ENCODE peak calls at places on chromosomes 5 and 9, in nine cellular contexts. O, P, C, L, W, F, A, V and K are unnamed samples.

GRCh38 chr5:134833340-134834032 is 12.3 kb upstream of the C5orf24 start:
- DNase-seq in L (no peak), C (no peak), F (no peak), A (no peak), W (no peak), P (no peak), O (no peak), V (no peak), K (no peak)

GRCh38 chr5:143241892-143242291 is 161.6 kb downstream of the NR3C1 start:
- DNase-seq in P (no peak), C (no peak), A (no peak), W (no peak), L (no peak), O (no peak), F (no peak), V (no peak), K (no peak)

GRCh38 chr9:36210722-36211121 is 20.0 kb downstream of the CLTA start:
- DNase-seq in C (no peak), P (no peak), W (no peak), V (no peak), F (no peak), A (no peak), L (no peak), O (no peak), K (no peak)

GRCh38 chr9:125989090-125989501 is 241.9 kb downstream of the PBX3 start:
- DNase-seq in C (no peak), V (no peak), F (no peak), A (peak; percentile 38), P (no peak), O (no peak), L (peak; percentile 37), W (no peak), K (no peak)

GRCh38 chr5:10684303-10685086 is 76.5 kb downstream of the DAP start:
- DNase-seq in L (no peak), O (no peak), C (no peak), F (no peak), P (no peak), W (no peak), V (no peak), A (no peak), K (no peak)

GRCh38 chr9:96218821-96219614 is 83.0 kb downstream of the HSD17B3 start:
- DNase-seq in V (no peak), P (no peak), F (peak; percentile 41), C (no peak), A (no peak), W (no peak), L (peak; percentile 64), O (no peak), K (no peak)

GRCh38 chr9:20409321-20410092 is 212.8 kb downstream of the MLLT3 start:
- DNase-seq in P (no peak), L (no peak), W (no peak), A (no peak), F (no peak), O (no peak), V (no peak), C (no peak), K (no peak)

GRCh38 chr5:58926549-58926948 is 343.7 kb downstream of the RAB3C start:
- DNase-seq in O (no peak), C (no peak), L (no peak), P (no peak), F (no peak), A (no peak), W (no peak), V (no peak), K (no peak)

GRCh38 chr9:80649001-80649420 is 1040.3 kb downstream of the TLE1 start:
- DNase-seq in V (peak; percentile 56), F (peak; percentile 35), C (no peak), O (no peak), P (no peak), A (peak; percentile 32), L (peak; percentile 78), W (no peak), K (peak; percentile 69)

GRCh38 chr9:96158909-96159575 is 142.9 kb downstream of the HSD17B3 start:
- DNase-seq in A (no peak), V (no peak), O (no peak), W (no peak), C (no peak), P (no peak), F (no peak), L (peak; percentile 18), K (no peak)

GRCh38 chr5:132369471-132370240 is at the start of gene SLC22A5:
- DNase-seq in A (peak; percentile 85), W (peak; percentile 47), F (peak; percentile 64), V (peak; percentile 93), L (peak; percentile 74), O (peak; percentile 80), P (no peak), C (peak; percentile 65), K (peak; percentile 72)

GRCh38 chr5:55226027-55226933 is 835 bp downstream of the MCIDAS start:
- DNase-seq in F (peak; percentile 47), V (peak; percentile 80), W (no peak), A (no peak), C (peak; percentile 73), P (no peak), O (no peak), L (no peak), K (peak; percentile 83)

GRCh38 chr9:18360005-18360404 is 113.9 kb upstream of the ADAMTSL1 start:
- DNase-seq in P (no peak), A (no peak), C (no peak), W (no peak), F (no peak), V (no peak), L (no peak), O (no peak), K (no peak)

GRCh38 chr9:130770679-130771442 is 64.2 kb upstream of the ABL1 start:
- DNase-seq in F (no peak), C (peak; percentile 39), O (no peak), A (no peak), V (peak; percentile 71), L (no peak), W (no peak), P (peak; percentile 18), K (no peak)

DNA sequence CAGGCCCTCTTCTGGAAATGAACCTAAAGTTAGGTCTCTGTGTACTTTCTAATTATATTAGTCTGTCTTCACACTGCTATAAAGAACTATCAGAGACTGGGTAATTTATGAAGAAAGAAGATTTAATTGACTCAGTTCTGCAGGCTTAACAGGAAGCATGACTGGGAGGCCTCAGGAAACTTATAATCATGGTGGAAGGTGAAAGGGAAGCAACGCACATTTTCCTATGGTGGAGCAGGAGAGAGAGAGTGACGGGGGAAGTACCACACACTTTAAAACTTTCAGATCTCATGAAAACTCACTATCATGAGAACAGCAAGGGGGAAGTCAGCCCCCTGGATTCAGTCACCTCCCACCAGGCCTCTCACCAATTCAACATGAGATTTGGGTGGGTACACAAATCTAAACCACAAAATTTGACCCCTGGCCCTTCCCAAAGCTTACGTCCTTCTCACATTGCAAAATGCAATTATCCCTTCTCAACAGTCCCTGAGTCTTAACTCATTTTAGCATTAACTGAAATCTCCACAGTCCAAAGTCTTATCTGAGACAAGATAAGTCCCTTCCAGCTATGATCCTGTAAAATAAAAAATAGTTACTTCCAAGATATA is 40.7 kb downstream of the TRIP13 start:
- DNase-seq in V (no peak), W (no peak), L (no peak), A (no peak), P (no peak), C (no peak), O (no peak), F (no peak), K (no peak)
- H3K27me3 ChIP-seq in V (no peaks in the 10 kb centered on the region), W (no peaks in the 10 kb centered on the region), L (no peaks in the 10 kb centered on the region), A (peaks cover 11% of the 10 kb centered on the region), P (no peaks in the 10 kb centered on the region), C (no peaks in the 10 kb centered on the region), O (no peaks in the 10 kb centered on the region), F (no peaks in the 10 kb centered on the region), K (no peaks in the 10 kb centered on the region)

GRCh38 chr9:114390952-114391351 is 3.2 kb upstream of the AKNA start:
- DNase-seq in C (no peak), V (no peak), O (no peak), L (no peak), F (no peak), P (no peak), A (no peak), W (no peak), K (no peak)
- H3K4me3 ChIP-seq in C (no peak overlapping the region), V (no peak overlapping the region), O (no peak overlapping the region), L (no peak overlapping the region), F (no peak overlapping the region), P (no peak overlapping the region), A (no peak overlapping the region), W (no peak overlapping the region), K (no peak overlapping the region)

DNA sequence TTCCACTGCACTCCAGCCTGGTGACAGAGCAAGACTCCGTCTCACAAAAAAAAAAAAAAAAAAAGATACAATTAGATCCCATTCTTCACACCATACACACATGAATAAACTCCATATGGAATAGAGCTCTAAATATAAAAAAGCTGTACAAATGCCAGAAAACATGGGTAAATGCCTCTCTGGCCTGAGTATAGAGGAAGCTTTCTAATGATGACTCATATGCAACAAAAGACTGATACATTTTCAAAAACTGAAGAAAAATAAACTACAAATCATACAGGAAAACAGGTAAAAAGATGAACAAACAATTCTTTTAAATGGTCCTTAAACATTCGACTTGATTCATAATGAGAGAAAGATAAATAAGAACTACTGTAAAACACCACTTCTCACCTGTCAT is 8.6 kb downstream of the ZFP62 start:
- DNase-seq in C (no peak), L (no peak), V (no peak), P (no peak), F (no peak), W (no peak), O (no peak), A (no peak), K (no peak)
- H3K9me3 ChIP-seq in C (peaks cover 36% of the 10 kb centered on the region), L (peaks cover 33% of the 10 kb centered on the region), V (peaks cover 41% of the 10 kb centered on the region), P (peaks cover 74% of the 10 kb centered on the region), F (peaks cover 28% of the 10 kb centered on the region), W (no peaks in the 10 kb centered on the region), O (peaks cover 25% of the 10 kb centered on the region), A (no peaks in the 10 kb centered on the region), K (peaks cover 59% of the 10 kb centered on the region)

GRCh38 chr9:91716239-91716638 is 233.8 kb downstream of the ROR2 start:
- DNase-seq in C (no peak), W (no peak), L (no peak), P (no peak), F (no peak), O (no peak), V (no peak), A (no peak), K (no peak)

GRCh38 chr9:91716815-91717214 is 233.2 kb downstream of the ROR2 start:
- DNase-seq in C (no peak), A (no peak), F (no peak), O (no peak), W (no peak), L (no peak), P (no peak), V (no peak), K (no peak)

GRCh38 chr9:91720313-91720712 is 229.7 kb downstream of the ROR2 start:
- DNase-seq in F (no peak), P (no peak), L (no peak), V (no peak), C (no peak), A (no peak), O (no peak), W (no peak), K (no peak)

GRCh38 chr9:91720746-91721705 is 229.0 kb downstream of the ROR2 start:
- DNase-seq in V (no peak), P (no peak), O (no peak), L (no peak), C (no peak), W (no peak), A (no peak), F (no peak), K (no peak)

DNA sequence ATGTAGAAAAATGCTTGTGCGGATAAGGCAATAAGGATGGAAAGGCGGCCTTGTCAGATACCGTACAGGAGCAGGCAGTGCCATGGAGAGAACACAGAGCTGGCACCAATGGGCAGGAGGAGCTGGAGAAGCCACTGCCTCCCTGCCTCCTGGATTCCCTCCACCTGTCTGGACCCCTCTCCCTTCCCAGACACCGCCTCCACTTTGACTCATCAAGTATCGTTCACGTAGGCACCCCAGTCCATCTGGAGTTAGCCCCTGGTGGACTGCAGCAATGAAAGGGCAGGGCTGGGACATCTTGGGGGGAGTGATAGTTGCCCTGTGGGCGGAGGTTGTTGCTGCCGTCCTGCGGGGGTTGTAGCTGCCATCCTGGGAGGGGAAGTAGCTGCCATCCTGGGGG is 232.0 kb downstream of the ROR2 start:
- DNase-seq in O (no peak), W (no peak), L (no peak), C (no peak), F (no peak), V (no peak), A (no peak), P (no peak), K (no peak)
- H3K27me3 ChIP-seq in O (peaks cover 4% of the 10 kb centered on the region), W (peaks cover 4% of the 10 kb centered on the region), L (no peaks in the 10 kb centered on the region), C (no peaks in the 10 kb centered on the region), F (no peaks in the 10 kb centered on the region), V (no peaks in the 10 kb centered on the region), A (peaks cover 23% of the 10 kb centered on the region), P (no peaks in the 10 kb centered on the region), K (no peaks in the 10 kb centered on the region)